ENCODE peak calls at places on chromosomes 16 and 17, in six cellular contexts. One of them, this sample, is unnamed. For H3K27me3, the result is how much of the 10 kb centered on the place peaks cover.

GRCh38 chr16:22623351-22623781 is 112.7 kb downstream of the NPIPB5 start:
- DNase-seq in heart left ventricle: no peak
- DNase-seq in stomach: no peak
- DNase-seq in colonic mucosa: no peak
- DNase-seq in fibroblast of lung: peak
- DNase-seq in BE2C: no peak
- DNase-seq in this sample: no peak

GRCh38 chr17:11205656-11206055 is 35.4 kb upstream of the SHISA6 start:
- DNase-seq in BE2C: no peak
- DNase-seq in colonic mucosa: no peak
- DNase-seq in heart left ventricle: no peak
- DNase-seq in fibroblast of lung: no peak
- DNase-seq in stomach: no peak
- DNase-seq in this sample: no peak

GRCh38 chr17:76635659-76636360 is 7.7 kb downstream of the ST6GALNAC1 start:
- DNase-seq in fibroblast of lung: no peak
- DNase-seq in BE2C: peak
- DNase-seq in stomach: no peak
- DNase-seq in heart left ventricle: no peak
- DNase-seq in colonic mucosa: no peak
- DNase-seq in this sample: no peak

GRCh38 chr16:84952335-84953050 is 58.8 kb downstream of the ZDHHC7 start:
- DNase-seq in BE2C: peak
- DNase-seq in fibroblast of lung: peak
- DNase-seq in stomach: peak
- DNase-seq in colonic mucosa: peak
- DNase-seq in heart left ventricle: peak
- DNase-seq in this sample: peak

GRCh38 chr17:6110592-6110991 is 40.4 kb downstream of the WSCD1 start:
- DNase-seq in BE2C: no peak
- DNase-seq in heart left ventricle: no peak
- DNase-seq in stomach: no peak
- DNase-seq in colonic mucosa: peak
- DNase-seq in fibroblast of lung: no peak
- DNase-seq in this sample: no peak

GRCh38 chr17:8843344-8843743 is 24.1 kb downstream of the PIK3R6 start:
- DNase-seq in fibroblast of lung: no peak
- DNase-seq in BE2C: no peak
- DNase-seq in colonic mucosa: no peak
- DNase-seq in heart left ventricle: no peak
- DNase-seq in stomach: no peak
- DNase-seq in this sample: no peak

GRCh38 chr17:57326348-57326747 is 70.0 kb downstream of the MSI2 start:
- DNase-seq in stomach: no peak
- DNase-seq in BE2C: no peak
- DNase-seq in colonic mucosa: no peak
- DNase-seq in heart left ventricle: no peak
- DNase-seq in fibroblast of lung: no peak
- DNase-seq in this sample: no peak

GRCh38 chr16:20041924-20042596 is 31.6 kb downstream of the GPR139 start:
- DNase-seq in heart left ventricle: no peak
- DNase-seq in colonic mucosa: no peak
- DNase-seq in stomach: no peak
- DNase-seq in fibroblast of lung: no peak
- DNase-seq in BE2C: no peak
- DNase-seq in this sample: no peak

GRCh38 chr17:38417210-38417951 is 10.9 kb upstream of the ARHGAP23 start:
- DNase-seq in colonic mucosa: no peak
- DNase-seq in BE2C: no peak
- DNase-seq in fibroblast of lung: no peak
- DNase-seq in heart left ventricle: no peak
- DNase-seq in stomach: no peak
- DNase-seq in this sample: no peak

GRCh38 chr17:76360461-76360860 is 6.7 kb upstream of the PRPSAP1 start:
- DNase-seq in stomach: no peak
- DNase-seq in BE2C: no peak
- DNase-seq in colonic mucosa: no peak
- DNase-seq in heart left ventricle: no peak
- DNase-seq in fibroblast of lung: no peak
- DNase-seq in this sample: no peak

GRCh38 chr17:76260669-76261068 is 4.5 kb upstream of the UBALD2 start:
- DNase-seq in stomach: no peak
- DNase-seq in fibroblast of lung: no peak
- DNase-seq in colonic mucosa: no peak
- DNase-seq in BE2C: no peak
- DNase-seq in heart left ventricle: no peak
- DNase-seq in this sample: no peak

GRCh38 chr16:50861926-50862325 is 120.0 kb downstream of the CYLD start:
- DNase-seq in BE2C: no peak
- DNase-seq in stomach: no peak
- DNase-seq in colonic mucosa: no peak
- DNase-seq in heart left ventricle: no peak
- DNase-seq in fibroblast of lung: peak
- DNase-seq in this sample: no peak

GRCh38 chr17:47315451-47316266 is 8.1 kb upstream of the EFCAB13 start:
- DNase-seq in BE2C: peak
- DNase-seq in fibroblast of lung: peak
- DNase-seq in stomach: no peak
- DNase-seq in heart left ventricle: no peak
- DNase-seq in colonic mucosa: peak
- DNase-seq in this sample: peak

GRCh38 chr16:49478107-49478506 is 104.5 kb downstream of the C16orf78 start:
- DNase-seq in colonic mucosa: no peak
- DNase-seq in heart left ventricle: no peak
- DNase-seq in stomach: no peak
- DNase-seq in BE2C: no peak
- DNase-seq in fibroblast of lung: no peak
- DNase-seq in this sample: no peak

GRCh38 chr16:56364865-56365264 is 60.5 kb downstream of the AMFR start:
- DNase-seq in stomach: no peak
- DNase-seq in heart left ventricle: no peak
- DNase-seq in fibroblast of lung: no peak
- DNase-seq in colonic mucosa: no peak
- DNase-seq in BE2C: no peak
- DNase-seq in this sample: no peak

GRCh38 chr17:2050246-2050866 is 4.5 kb upstream of the HIC1 start:
- DNase-seq in colonic mucosa: peak
- DNase-seq in BE2C: peak
- DNase-seq in fibroblast of lung: peak
- DNase-seq in stomach: peak
- DNase-seq in heart left ventricle: peak
- DNase-seq in this sample: peak
- H3K27me3 ChIP-seq in colonic mucosa: under half
- H3K27me3 ChIP-seq in BE2C: under half
- H3K27me3 ChIP-seq in fibroblast of lung: under half
- H3K27me3 ChIP-seq in stomach: under half
- H3K27me3 ChIP-seq in heart left ventricle: under half
- H3K27me3 ChIP-seq in this sample: under half

DNA sequence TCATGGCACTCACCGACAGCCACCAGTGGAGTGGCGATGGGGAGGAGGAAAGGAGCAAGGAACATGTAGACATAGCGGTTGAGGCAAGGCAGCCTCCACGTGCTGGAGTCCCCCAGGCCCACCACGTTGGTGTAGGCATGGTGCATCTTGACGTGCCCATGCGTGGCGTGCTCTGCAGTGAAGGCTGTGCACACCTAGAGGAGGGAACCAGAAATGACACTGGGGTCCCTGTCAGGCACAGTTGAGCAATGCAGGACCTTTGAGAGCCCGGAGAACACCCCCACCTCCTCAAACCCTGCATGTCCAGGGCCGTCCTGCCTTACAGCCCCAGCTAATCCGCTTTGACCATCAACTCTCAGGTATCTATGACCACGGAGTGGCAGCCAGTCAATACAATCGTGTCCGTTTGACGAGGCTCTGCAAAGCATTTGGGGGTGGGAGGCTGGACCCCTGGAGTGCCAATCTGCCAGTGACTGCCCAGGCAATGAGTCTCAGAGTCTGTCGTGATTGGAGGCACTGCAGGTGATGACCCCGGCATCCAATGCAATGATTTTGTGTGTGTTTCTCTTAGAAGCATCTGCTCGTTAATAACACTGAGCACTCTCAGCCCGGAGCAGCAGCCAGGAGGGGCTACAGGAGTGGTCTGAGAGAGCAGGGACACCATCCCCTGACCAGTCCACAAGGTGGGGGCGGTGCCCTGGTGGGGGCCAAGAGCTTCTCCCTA is 9.9 kb upstream of the FDXR start:
- DNase-seq in fibroblast of lung: no peak
- DNase-seq in colonic mucosa: no peak
- DNase-seq in BE2C: no peak
- DNase-seq in stomach: no peak
- DNase-seq in heart left ventricle: no peak
- DNase-seq in this sample: peak
- TF ChIP-seq CTCF in fibroblast of lung: no peak
- TF ChIP-seq CTCF in colonic mucosa: no peak
- TF ChIP-seq CTCF in BE2C: no peak
- TF ChIP-seq CTCF in stomach: no peak
- TF ChIP-seq CTCF in heart left ventricle: no peak
- TF ChIP-seq CTCF in this sample: peak

GRCh38 chr17:48597775-48598631 is 4.4 kb upstream of the HOXB5 start:
- DNase-seq in heart left ventricle: peak
- DNase-seq in stomach: peak
- DNase-seq in fibroblast of lung: peak
- DNase-seq in BE2C: no peak
- DNase-seq in colonic mucosa: peak
- DNase-seq in this sample: no peak

GRCh38 chr17:48597492-48597774 is 3.9 kb upstream of the HOXB5 start:
- DNase-seq in BE2C: no peak
- DNase-seq in fibroblast of lung: no peak
- DNase-seq in heart left ventricle: no peak
- DNase-seq in stomach: no peak
- DNase-seq in colonic mucosa: no peak
- DNase-seq in this sample: no peak

GRCh38 chr17:48599373-48599772 is 5.4 kb downstream of the HOXB6 start:
- DNase-seq in colonic mucosa: no peak
- DNase-seq in fibroblast of lung: no peak
- DNase-seq in BE2C: no peak
- DNase-seq in heart left ventricle: no peak
- DNase-seq in stomach: no peak
- DNase-seq in this sample: no peak

GRCh38 chr17:48600244-48601098 is 4.3 kb downstream of the HOXB6 start:
- DNase-seq in BE2C: no peak
- DNase-seq in heart left ventricle: no peak
- DNase-seq in colonic mucosa: peak
- DNase-seq in stomach: no peak
- DNase-seq in fibroblast of lung: no peak
- DNase-seq in this sample: no peak

DNA sequence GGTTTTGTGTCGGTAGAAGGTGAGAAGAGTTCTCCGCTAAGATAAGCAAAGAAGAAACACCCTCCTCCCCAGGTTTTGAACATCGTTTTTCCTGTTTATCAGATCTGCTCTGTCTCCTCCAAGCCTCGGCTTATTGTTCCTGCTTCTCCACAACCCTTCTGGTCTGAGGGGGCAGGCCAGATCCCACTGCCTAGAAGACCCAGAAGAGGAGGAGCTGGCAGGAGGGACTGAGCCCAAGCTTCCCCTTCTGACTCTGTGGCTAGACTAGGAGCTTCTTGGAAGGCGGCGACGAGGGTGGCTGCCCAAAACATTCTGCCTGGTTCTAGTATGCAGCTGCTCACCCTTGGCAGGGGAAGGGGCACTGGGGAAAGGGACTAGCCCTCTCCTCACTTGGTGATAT is 5.1 kb upstream of the HOXB5 start:
- DNase-seq in colonic mucosa: no peak
- DNase-seq in fibroblast of lung: no peak
- DNase-seq in heart left ventricle: no peak
- DNase-seq in BE2C: no peak
- DNase-seq in stomach: no peak
- DNase-seq in this sample: no peak
- H3K27me3 ChIP-seq in colonic mucosa: under half
- H3K27me3 ChIP-seq in fibroblast of lung: under half
- H3K27me3 ChIP-seq in heart left ventricle: half or more
- H3K27me3 ChIP-seq in BE2C: half or more
- H3K27me3 ChIP-seq in stomach: under half
- H3K27me3 ChIP-seq in this sample: half or more

DNA sequence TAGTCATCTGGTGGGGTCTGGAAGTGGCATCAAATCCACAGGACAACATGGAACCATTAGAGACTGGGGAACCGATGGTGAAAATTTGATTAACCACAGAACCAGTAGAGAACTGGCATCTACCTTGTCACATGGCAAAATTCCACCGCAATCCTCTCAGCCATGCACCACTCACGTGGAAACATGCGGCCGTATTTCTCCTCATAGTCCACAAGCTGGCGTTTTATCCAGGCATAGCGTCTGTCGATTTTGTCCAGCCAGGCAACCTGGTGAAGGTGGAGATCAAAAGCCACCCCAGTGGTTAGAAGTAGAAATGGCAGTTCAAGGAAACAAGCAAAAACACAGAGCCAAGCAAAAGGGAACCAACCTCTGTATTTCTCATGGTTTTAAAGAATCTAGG is 87.6 kb downstream of the VPS53 start:
- DNase-seq in heart left ventricle: no peak
- DNase-seq in fibroblast of lung: no peak
- DNase-seq in BE2C: no peak
- DNase-seq in colonic mucosa: no peak
- DNase-seq in stomach: no peak
- DNase-seq in this sample: no peak
- TF ChIP-seq CTCF in heart left ventricle: no peak
- TF ChIP-seq CTCF in fibroblast of lung: no peak
- TF ChIP-seq CTCF in BE2C: no peak
- TF ChIP-seq CTCF in colonic mucosa: no peak
- TF ChIP-seq CTCF in stomach: no peak
- TF ChIP-seq CTCF in this sample: peak

DNA sequence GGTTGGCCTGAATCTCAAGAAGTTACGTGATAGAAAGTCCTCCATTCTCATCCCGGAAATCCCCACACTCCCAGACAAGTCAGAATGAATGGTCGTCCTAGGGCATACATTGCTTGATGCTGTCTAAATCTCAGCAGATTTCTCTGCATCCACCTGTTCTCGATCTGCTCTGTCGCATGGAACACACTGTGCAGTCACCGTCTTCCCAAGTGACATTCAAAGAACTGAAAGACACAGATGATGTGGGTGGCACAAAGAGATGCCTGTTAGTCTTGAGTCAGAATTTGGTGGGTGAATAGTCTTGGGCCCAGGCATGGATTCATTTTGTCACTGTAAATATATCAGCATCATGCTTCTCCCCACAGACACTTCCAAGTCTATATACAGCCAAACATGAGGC is 518 bp upstream of the KRTAP9-3 start:
- DNase-seq in fibroblast of lung: no peak
- DNase-seq in colonic mucosa: no peak
- DNase-seq in BE2C: no peak
- DNase-seq in stomach: no peak
- DNase-seq in heart left ventricle: no peak
- DNase-seq in this sample: no peak
- H3K27me3 ChIP-seq in fibroblast of lung: under half
- H3K27me3 ChIP-seq in colonic mucosa: under half
- H3K27me3 ChIP-seq in BE2C: under half
- H3K27me3 ChIP-seq in stomach: under half
- H3K27me3 ChIP-seq in heart left ventricle: under half
- H3K27me3 ChIP-seq in this sample: half or more

DNA sequence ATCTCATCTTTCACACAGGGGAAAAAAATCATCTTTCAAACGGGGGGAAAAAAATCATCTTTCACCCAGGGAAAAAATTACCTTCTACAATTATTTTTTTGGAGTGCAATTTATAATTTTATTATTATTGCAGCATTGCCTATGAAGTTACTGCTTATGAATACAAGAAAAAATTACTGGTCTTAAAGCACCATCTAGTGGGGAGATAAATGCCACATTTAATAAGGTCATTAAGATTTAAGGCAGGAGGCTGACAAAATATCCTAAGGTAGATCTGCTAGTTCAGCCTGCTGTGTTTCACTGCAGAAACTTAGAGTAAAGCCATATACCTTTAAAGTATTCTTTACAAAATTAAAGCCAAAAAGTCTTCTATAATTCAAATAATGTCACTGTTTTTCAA is 13.7 kb downstream of the SHCBP1 start:
- DNase-seq in stomach: no peak
- DNase-seq in fibroblast of lung: peak
- DNase-seq in colonic mucosa: no peak
- DNase-seq in heart left ventricle: no peak
- DNase-seq in BE2C: no peak
- DNase-seq in this sample: no peak
- TF ChIP-seq CTCF in stomach: no peak
- TF ChIP-seq CTCF in fibroblast of lung: peak
- TF ChIP-seq CTCF in colonic mucosa: peak
- TF ChIP-seq CTCF in heart left ventricle: peak
- TF ChIP-seq CTCF in BE2C: peak
- TF ChIP-seq CTCF in this sample: no peak

This sample was measured in WERI-Rb-1.